ENCODE peak calls at places on chromosomes 7 and 10, in seven cellular contexts. J is suprapubic skin; N is AG08395; W is ecto neural progenitor cell; T is Karpas-422; K is EL; I is naive thymus-derived CD4-positive, alpha-beta T cell. M is an unnamed sample.

GRCh38 chr7:101308245-101309085 is 13.1 kb downstream of the IFT22 start:
- DNase-seq in K (peak), N (no peak), W (peak), J (no peak), I (no peak), T (no peak), M (peak)

GRCh38 chr10:80498039-80498832 is 39.5 kb upstream of the SH2D4B start:
- DNase-seq in K (no peak), I (no peak), T (no peak), N (no peak), J (no peak), W (no peak), M (no peak)

GRCh38 chr7:124645704-124646103 is 119.9 kb downstream of the GPR37 start:
- DNase-seq in N (no peak), J (no peak), T (no peak), K (no peak), I (no peak), W (no peak), M (no peak)

GRCh38 chr10:27461312-27461711 is 42.8 kb upstream of the RAB18 start:
- DNase-seq in N (no peak), I (no peak), T (no peak), W (no peak), K (no peak), J (no peak), M (no peak)

GRCh38 chr7:152145853-152146466 is 120.5 kb downstream of the GALNT11 start:
- DNase-seq in T (peak), I (no peak), N (peak), K (peak), W (no peak), J (no peak), M (peak)

GRCh38 chr10:133160813-133161471 is 923 bp downstream of the KNDC1 start:
- DNase-seq in J (peak), I (no peak), W (no peak), N (no peak), K (no peak), T (no peak), M (no peak)

GRCh38 chr10:132111121-132111731 is 45.5 kb downstream of the JAKMIP3 start:
- DNase-seq in J (peak), K (no peak), I (peak), T (no peak), N (no peak), W (no peak), M (no peak)

GRCh38 chr10:99815611-99816010 is 33.2 kb downstream of the ABCC2 start:
- DNase-seq in W (no peak), T (no peak), K (no peak), J (no peak), I (no peak), N (no peak), M (no peak)

GRCh38 chr7:26910221-26910620 is 45.8 kb upstream of the SKAP2 start:
- DNase-seq in K (peak), N (peak), W (no peak), T (no peak), I (no peak), J (no peak), M (no peak)

GRCh38 chr10:18279202-18279601 is 139.0 kb downstream of the CACNB2 start:
- DNase-seq in W (no peak), J (no peak), K (peak), I (no peak), T (no peak), N (peak), M (no peak)

GRCh38 chr7:74069790-74070618 is 13.6 kb upstream of the LIMK1 start:
- DNase-seq in J (no peak), N (no peak), K (no peak), T (no peak), W (no peak), I (no peak), M (no peak)

GRCh38 chr7:148466120-148466519 is 124.4 kb upstream of the C7orf33 start:
- DNase-seq in W (no peak), T (no peak), N (no peak), J (no peak), I (no peak), K (no peak), M (no peak)

GRCh38 chr10:5545778-5546710 is 21.3 kb downstream of the CALML3 start:
- DNase-seq in W (no peak), I (no peak), N (no peak), K (peak), J (peak), T (no peak), M (no peak)

GRCh38 chr7:81883801-81884393 is 114.0 kb upstream of the HGF start:
- DNase-seq in W (no peak), J (no peak), N (no peak), T (no peak), K (no peak), I (no peak), M (peak)

GRCh38 chr7:100811480-100811879 is 15.8 kb downstream of the EPHB4 start:
- DNase-seq in N (no peak), T (no peak), W (no peak), J (no peak), K (no peak), I (no peak), M (no peak)

GRCh38 chr10:94287331-94287730 is 75.4 kb downstream of the NOC3L start:
- DNase-seq in K (peak), T (no peak), I (no peak), W (no peak), J (no peak), N (peak), M (no peak)

M was measured in NAMALWA.